ENCODE peak calls at places on chromosome 20, in six cellular contexts. M is anterior cingulate cortex, V is left ventricle myocardium inferior, C is endothelial cell of umbilical vein, T is HFF-Myc, U is sciatic nerve. G is an unnamed sample.

GRCh38 chr20:47622118-47622665 is 120.5 kb downstream of the NCOA3 start:
- DNase-seq in M (no peak), V (no peak), C (no peak), T (no peak), U (no peak), G (no peak)

GRCh38 chr20:2101057-2101934 is at the start of gene STK35:
- DNase-seq in M (peak; percentile 87), V (no peak), C (peak; percentile 64), T (no peak), U (no peak), G (no peak)

GRCh38 chr20:63045401-63045800 is 38.6 kb upstream of the BHLHE23 start:
- DNase-seq in M (no peak), V (no peak), C (no peak), T (no peak), U (no peak), G (no peak)

GRCh38 chr20:8808180-8808535 is 260.7 kb upstream of the PLCB4 start:
- DNase-seq in M (no peak), V (no peak), C (no peak), T (no peak), U (no peak), G (no peak)

GRCh38 chr20:57804470-57805250 is 94.8 kb upstream of the PMEPA1 start:
- DNase-seq in M (no peak), V (no peak), C (no peak), T (no peak), U (no peak), G (no peak)

GRCh38 chr20:10492065-10492464 is 57.0 kb downstream of the SLX4IP start:
- DNase-seq in M (no peak), V (no peak), C (no peak), T (no peak), U (no peak), G (no peak)

GRCh38 chr20:62980380-62980960 is 26.3 kb downstream of the BHLHE23 start:
- DNase-seq in M (no peak), V (no peak), C (no peak), T (peak; percentile 71), U (no peak), G (no peak)

GRCh38 chr20:58150772-58151171 is 77.7 kb downstream of the ANKRD60 start:
- DNase-seq in M (no peak), V (no peak), C (no peak), T (no peak), U (no peak), G (no peak)

GRCh38 chr20:3068986-3069900 is 2.2 kb upstream of the OXT start:
- DNase-seq in M (no peak), V (no peak), C (no peak), T (no peak), U (no peak), G (no peak)

G was measured in tibial artery.